ENCODE peak calls at places on chromosomes 7 and 10, in nine cellular contexts. I is astrocyte, B is neuronal stem cell, U is GM23248, R is SK-N-SH, Y is HCT116, T is fibroblast of lung, G is NT2/D1, Z is K562. O is an unnamed sample.

GRCh38 chr10:11878776-11879175 is 55.6 kb downstream of the PROSER2 start:
- DNase-seq in T (no peak), Z (no peak), Y (no peak), R (no peak), I (no peak), G (no peak), B (no peak), U (no peak), O (no peak)

GRCh38 chr7:85103352-85103751 is 83.5 kb downstream of the SEMA3D start:
- DNase-seq in R (no peak), T (peak; percentile 25), B (no peak), Z (no peak), U (peak; percentile 53), G (no peak), Y (peak; percentile 18), I (no peak), O (peak; percentile 46)

GRCh38 chr10:75408512-75408881 is 6.9 kb upstream of the ZNF503 start:
- DNase-seq in I (no peak), Z (no peak), G (no peak), U (peak; percentile 29), B (no peak), R (no peak), T (no peak), Y (no peak), O (peak; percentile 37)

GRCh38 chr7:16564909-16565426 is 38.3 kb downstream of the LRRC72 start:
- DNase-seq in B (peak; percentile 37), I (peak; percentile 16), Y (peak; percentile 66), U (peak; percentile 66), R (peak; percentile 61), T (peak; percentile 33), Z (peak; percentile 71), G (peak; percentile 46), O (peak; percentile 84)

GRCh38 chr7:131021902-131022301 is 287.9 kb upstream of the KLF14 start:
- DNase-seq in Y (no peak), Z (no peak), T (no peak), I (no peak), G (no peak), R (no peak), B (no peak), U (no peak), O (no peak)

GRCh38 chr7:2202361-2202761 is 30.4 kb downstream of the MAD1L1 start:
- DNase-seq in T (no peak), G (no peak), U (no peak), B (no peak), Y (no peak), I (no peak), Z (no peak), R (peak; percentile 33), O (no peak)

GRCh38 chr7:91846436-91846835 is 34.1 kb downstream of the MTERF1 start:
- DNase-seq in B (no peak), Z (no peak), U (peak; percentile 49), T (peak; percentile 71), G (no peak), Y (no peak), R (no peak), I (peak; percentile 65), O (peak; percentile 50)

GRCh38 chr10:133565441-133566294 is at the start of gene SYCE1:
- DNase-seq in R (no peak), Z (peak; percentile 6), G (no peak), Y (no peak), B (no peak), T (no peak), I (no peak), U (no peak), O (no peak)

GRCh38 chr7:122532406-122533269 is 166.3 kb downstream of the RNF133 start:
- DNase-seq in T (no peak), G (no peak), Y (peak; percentile 4), U (peak; percentile 33), Z (no peak), B (no peak), I (no peak), R (peak; percentile 15), O (peak; percentile 70)

GRCh38 chr7:33108931-33109757 is at the start of gene RP9:
- DNase-seq in G (peak; percentile 91), R (peak; percentile 99), I (peak; percentile 36), B (peak; percentile 83), Y (peak; percentile 57), T (peak; percentile 63), Z (peak; percentile 88), U (peak; percentile 87), O (peak; percentile 92)

GRCh38 chr7:139034855-139035587 is 821 bp downstream of the ZC3HAV1L start:
- DNase-seq in I (peak; percentile 28), G (no peak), U (peak; percentile 69), Y (no peak), B (no peak), Z (no peak), R (peak; percentile 85), T (peak; percentile 40), O (peak; percentile 64)

GRCh38 chr7:18401757-18402156 is 93.8 kb upstream of the HDAC9 start:
- DNase-seq in B (no peak), I (no peak), R (no peak), Y (no peak), G (no peak), T (no peak), Z (no peak), U (no peak), O (no peak)

GRCh38 chr7:68963547-68963946 is 634.7 kb upstream of the AUTS2 start:
- DNase-seq in U (peak; percentile 74), I (peak; percentile 98), R (no peak), Y (no peak), Z (no peak), T (peak; percentile 98), B (no peak), G (no peak), O (peak; percentile 79)

GRCh38 chr10:106189254-106189653 is 975.3 kb downstream of the SORCS1 start:
- DNase-seq in G (peak; percentile 33), R (peak; percentile 20), Y (no peak), B (peak; percentile 30), I (no peak), Z (no peak), T (peak; percentile 1), U (peak; percentile 50), O (peak; percentile 38)

GRCh38 chr7:28072876-28073514 is 107.6 kb downstream of the JAZF1 start:
- DNase-seq in Z (no peak), G (no peak), T (no peak), R (no peak), I (no peak), Y (no peak), B (no peak), U (no peak), O (no peak)
- H3K4me1 ChIP-seq in Z (no peaks in the 10 kb centered on the region), G (no peaks in the 10 kb centered on the region), T (peaks cover 19% of the 10 kb centered on the region), R (peaks cover 19% of the 10 kb centered on the region), I (no peaks in the 10 kb centered on the region), Y (no peaks in the 10 kb centered on the region), B (no peaks in the 10 kb centered on the region), U (peaks cover 71% of the 10 kb centered on the region), O (peaks cover 43% of the 10 kb centered on the region)

GRCh38 chr7:100476903-100477870 is 1.8 kb downstream of the TSC22D4 start:
- DNase-seq in G (no peak), I (no peak), B (no peak), T (no peak), R (peak; percentile 61), U (peak; percentile 52), Z (peak; percentile 55), Y (no peak), O (peak; percentile 51)
- H3K9ac ChIP-seq in G (peak overlapping the region; percentile 50), I (peak overlapping the region; percentile 90), B (no peak overlapping the region), T (peak overlapping the region; percentile 40), R (peak overlapping the region; percentile 89), U (peak overlapping the region; percentile 90), Z (peak overlapping the region; percentile 76), Y (no peak overlapping the region), O (peak overlapping the region; percentile 97)

GRCh38 chr7:27177795-27178320 is 3.7 kb upstream of the HOXA10 start:
- DNase-seq in Z (no peak), I (no peak), G (no peak), B (no peak), U (peak; percentile 54), Y (no peak), T (no peak), R (no peak), O (no peak)
- H3K4me1 ChIP-seq in Z (no peaks in the 10 kb centered on the region), I (peaks cover 8% of the 10 kb centered on the region), G (peaks cover 6% of the 10 kb centered on the region), B (no peaks in the 10 kb centered on the region), U (peaks cover 58% of the 10 kb centered on the region), Y (peaks cover 50% of the 10 kb centered on the region), T (no peaks in the 10 kb centered on the region), R (no peaks in the 10 kb centered on the region), O (peaks cover 71% of the 10 kb centered on the region)

GRCh38 chr7:3861371-3861770 is 560.3 kb downstream of the SDK1 start:
- DNase-seq in B (no peak), I (peak; percentile 3), Y (no peak), T (peak; percentile 14), U (no peak), R (no peak), Z (no peak), G (no peak), O (no peak)
- H3K9ac ChIP-seq in B (no peak overlapping the region), I (no peak overlapping the region), Y (no peak overlapping the region), T (no peak overlapping the region), U (no peak overlapping the region), R (no peak overlapping the region), Z (no peak overlapping the region), G (no peak overlapping the region), O (no peak overlapping the region)

DNA sequence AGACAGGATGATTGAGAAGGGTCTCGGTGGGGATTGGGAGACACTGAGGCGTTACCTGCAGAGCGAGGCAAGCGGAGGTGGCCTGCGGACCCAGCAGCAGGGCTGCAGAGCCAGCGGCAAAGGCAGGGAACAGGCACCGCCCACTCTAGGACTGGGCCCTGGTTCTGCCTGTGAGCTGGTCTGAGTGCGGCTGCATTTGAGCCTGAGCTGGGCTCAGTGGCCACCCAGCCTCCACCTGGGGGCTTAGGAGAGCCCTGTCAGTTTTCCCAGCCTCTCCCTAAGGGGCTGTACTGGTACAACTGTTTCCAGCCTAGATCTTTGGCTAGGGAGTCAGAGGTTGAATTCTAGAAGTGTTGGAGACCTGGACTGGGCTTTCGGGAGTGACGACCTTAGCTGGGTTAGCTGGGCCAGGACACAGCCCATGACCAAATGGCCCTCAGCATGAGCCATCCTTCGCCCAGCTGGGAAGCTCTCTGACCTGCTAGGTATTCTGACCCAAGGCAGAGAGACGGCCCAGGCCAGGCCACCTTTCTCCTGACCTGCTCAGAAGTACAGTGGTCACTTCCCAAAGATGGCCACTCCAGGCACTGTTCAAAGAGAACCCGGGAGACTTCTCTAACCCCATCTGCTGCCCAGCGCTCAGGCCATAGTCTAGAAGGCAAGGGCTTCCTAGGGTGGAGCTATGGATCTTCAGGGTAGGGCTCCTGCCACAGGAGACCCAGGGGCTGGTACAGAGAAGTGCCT is 64.9 kb downstream of the PAX2 start:
- DNase-seq in T (no peak), U (no peak), G (no peak), Y (no peak), R (no peak), B (no peak), I (no peak), Z (no peak), O (no peak)
- H3K4me1 ChIP-seq in T (no peaks in the 10 kb centered on the region), U (no peaks in the 10 kb centered on the region), G (peaks cover 5% of the 10 kb centered on the region), Y (no peaks in the 10 kb centered on the region), R (no peaks in the 10 kb centered on the region), B (no peaks in the 10 kb centered on the region), I (no peaks in the 10 kb centered on the region), Z (no peaks in the 10 kb centered on the region), O (no peaks in the 10 kb centered on the region)

O was measured in adipocyte.